ENCODE peak calls at places on chromosomes 13 and 19, in eight cellular contexts. I, W, M, L, Z, T, F and N are unnamed samples.

GRCh38 chr13:27401210-27401609 is 23.2 kb upstream of the GTF3A start:
- DNase-seq in I (no peak), W (no peak), M (no peak), L (no peak), Z (no peak), T (no peak), F (no peak), N (no peak)

GRCh38 chr13:44352202-44352601 is 21.4 kb upstream of the SERP2 start:
- DNase-seq in I (no peak), W (no peak), M (no peak), L (no peak), Z (no peak), T (no peak), F (no peak), N (no peak)

GRCh38 chr19:50300051-50300450 is 29.1 kb downstream of the KCNC3 start:
- DNase-seq in I (peak), W (no peak), M (peak), L (peak), Z (no peak), T (no peak), F (no peak), N (no peak)

GRCh38 chr13:110914293-110915056 is 394 bp downstream of the ANKRD10 start:
- DNase-seq in I (peak), W (no peak), M (peak), L (peak), Z (peak), T (no peak), F (peak), N (no peak)

GRCh38 chr19:3336680-3337523 is 29.5 kb upstream of the NFIC start:
- DNase-seq in I (no peak), W (no peak), M (peak), L (peak), Z (peak), T (no peak), F (peak), N (no peak)

GRCh38 chr13:34207334-34207733 is 389.4 kb downstream of the RFC3 start:
- DNase-seq in I (peak), W (peak), M (peak), L (peak), Z (no peak), T (peak), F (peak), N (no peak)

GRCh38 chr13:34346626-34347025 is 528.7 kb downstream of the RFC3 start:
- DNase-seq in I (no peak), W (peak), M (no peak), L (no peak), Z (no peak), T (no peak), F (no peak), N (no peak)

GRCh38 chr13:23871616-23872220 is 17.5 kb downstream of the MIPEP start:
- DNase-seq in I (no peak), W (no peak), M (peak), L (peak), Z (no peak), T (peak), F (peak), N (no peak)

GRCh38 chr19:45117167-45117594 is 24.2 kb downstream of the PPP1R37 start:
- DNase-seq in I (no peak), W (no peak), M (peak), L (peak), Z (no peak), T (no peak), F (no peak), N (peak)

GRCh38 chr13:79782541-79783216 is 301.7 kb downstream of the NDFIP2 start:
- DNase-seq in I (peak), W (no peak), M (peak), L (no peak), Z (peak), T (peak), F (peak), N (no peak)

GRCh38 chr13:110475117-110475516 is 86.4 kb downstream of the RAB20 start:
- DNase-seq in I (no peak), W (no peak), M (no peak), L (no peak), Z (no peak), T (no peak), F (no peak), N (no peak)

GRCh38 chr19:4264812-4265211 is 14.3 kb upstream of the SHD start:
- DNase-seq in I (no peak), W (no peak), M (no peak), L (no peak), Z (no peak), T (no peak), F (no peak), N (no peak)

GRCh38 chr13:52377898-52378297 is 28.1 kb downstream of the THSD1 start:
- DNase-seq in I (no peak), W (no peak), M (no peak), L (no peak), Z (no peak), T (no peak), F (no peak), N (no peak)

GRCh38 chr13:29774830-29775229 is 75.6 kb downstream of the UBL3 start:
- DNase-seq in I (no peak), W (no peak), M (no peak), L (no peak), Z (no peak), T (no peak), F (no peak), N (no peak)

GRCh38 chr19:33683881-33684549 is 62.3 kb downstream of the CHST8 start:
- DNase-seq in I (peak), W (no peak), M (peak), L (peak), Z (no peak), T (no peak), F (peak), N (no peak)

GRCh38 chr19:17243340-17243853 is 2.3 kb downstream of the NR2F6 start:
- DNase-seq in I (no peak), W (no peak), M (no peak), L (no peak), Z (no peak), T (no peak), F (no peak), N (no peak)

GRCh38 chr13:45113809-45114208 is 6.5 kb upstream of the GTF2F2 start:
- DNase-seq in I (no peak), W (no peak), M (no peak), L (no peak), Z (no peak), T (no peak), F (no peak), N (no peak)

GRCh38 chr19:4968462-4969291 is at the start of gene KDM4B:
- DNase-seq in I (peak), W (peak), M (peak), L (peak), Z (peak), T (peak), F (peak), N (peak)

GRCh38 chr19:52896431-52897148 is 845 bp downstream of the ZNF320 start:
- DNase-seq in I (peak), W (no peak), M (peak), L (peak), Z (peak), T (no peak), F (peak), N (no peak)

DNA sequence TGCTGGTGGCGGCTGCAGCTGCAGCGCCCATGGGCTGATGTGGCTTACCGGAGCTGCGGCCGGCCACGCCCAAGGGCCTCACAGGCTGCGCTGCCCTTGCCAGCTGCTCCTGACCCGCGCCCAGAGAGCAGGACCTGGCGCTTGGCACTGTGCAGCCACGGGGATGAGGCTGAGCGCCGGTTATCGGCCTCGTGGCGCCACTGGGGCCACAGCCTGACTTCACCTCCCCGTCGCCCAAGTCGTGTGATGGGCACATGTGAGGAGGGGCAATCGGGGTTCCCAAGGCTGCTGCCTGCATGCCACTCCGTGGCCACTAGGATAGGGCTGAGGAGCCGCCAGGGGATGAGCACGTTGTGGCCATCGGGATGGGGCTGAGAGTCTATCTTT is 77.2 kb upstream of the PABPC3 start:
- DNase-seq in I (no peak), W (no peak), M (no peak), L (no peak), Z (no peak), T (no peak), F (no peak), N (no peak)
- H3K4me3 ChIP-seq in I (no peak), W (no peak), M (no peak), L (no peak), Z (peak), T (peak), F (no peak), N (peak)

DNA sequence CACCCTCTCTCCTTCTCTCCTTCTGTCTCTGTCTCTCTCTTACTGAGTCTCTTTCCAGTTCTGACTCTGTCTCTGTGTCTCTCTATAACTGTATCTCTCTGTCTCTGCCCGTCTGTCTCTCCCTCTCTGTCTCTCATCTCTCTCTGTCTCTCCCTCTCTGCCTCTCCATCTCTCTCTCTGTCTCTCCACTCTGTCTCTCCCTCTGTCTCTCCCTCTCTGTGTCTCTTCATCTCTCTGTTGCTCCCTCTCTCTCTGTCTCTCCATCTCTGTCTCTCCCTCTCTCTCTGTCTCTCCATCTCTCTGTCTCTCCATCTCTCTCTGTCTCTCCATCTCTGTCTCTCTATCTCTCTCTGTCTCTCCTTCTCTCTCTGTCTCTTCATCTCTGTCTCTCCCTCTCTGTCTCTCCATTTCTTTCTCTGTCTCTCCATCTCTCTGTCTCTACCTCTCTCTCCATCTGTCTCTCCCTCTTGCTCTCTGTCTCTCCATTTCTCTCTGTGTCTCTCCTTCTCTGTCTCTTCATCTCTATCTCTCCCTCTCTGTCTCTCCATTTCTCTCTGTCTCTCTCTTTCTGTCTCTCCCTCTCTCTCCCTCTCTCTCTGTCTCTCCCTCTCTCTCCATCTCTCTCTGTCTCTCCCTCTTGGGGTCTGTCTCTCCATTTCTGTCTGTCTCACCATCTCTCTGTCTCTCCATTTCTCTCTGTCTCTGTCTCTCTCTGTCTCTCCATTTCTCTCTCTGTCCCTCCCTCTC is 3.3 kb upstream of the MEIS3 start:
- DNase-seq in I (no peak), W (no peak), M (no peak), L (no peak), Z (no peak), T (no peak), F (no peak), N (no peak)
- TF ChIP-seq CTCF in I (no peak), W (no peak), M (no peak), L (no peak), Z (no peak), T (no peak), F (no peak), N (no peak)

GRCh38 chr19:13051581-13052165 is 51.0 kb downstream of the LYL1 start:
- DNase-seq in I (no peak), W (no peak), M (peak), L (no peak), Z (peak), T (no peak), F (peak), N (no peak)

GRCh38 chr19:13053238-13053637 is 49.4 kb downstream of the LYL1 start:
- DNase-seq in I (no peak), W (no peak), M (no peak), L (peak), Z (no peak), T (no peak), F (no peak), N (no peak)

GRCh38 chr19:13054605-13055212 is 47.9 kb downstream of the LYL1 start:
- DNase-seq in I (no peak), W (no peak), M (no peak), L (no peak), Z (no peak), T (no peak), F (no peak), N (no peak)

GRCh38 chr19:13053761-13054604 is 48.7 kb downstream of the LYL1 start:
- DNase-seq in I (peak), W (peak), M (peak), L (peak), Z (peak), T (peak), F (peak), N (no peak)

GRCh38 chr19:13052447-13053232 is 50.0 kb downstream of the LYL1 start:
- DNase-seq in I (no peak), W (no peak), M (no peak), L (no peak), Z (no peak), T (no peak), F (no peak), N (no peak)
- H3K4me3 ChIP-seq in I (no peak), W (no peak), M (no peak), L (no peak), Z (no peak), T (no peak), F (no peak), N (no peak)

DNA sequence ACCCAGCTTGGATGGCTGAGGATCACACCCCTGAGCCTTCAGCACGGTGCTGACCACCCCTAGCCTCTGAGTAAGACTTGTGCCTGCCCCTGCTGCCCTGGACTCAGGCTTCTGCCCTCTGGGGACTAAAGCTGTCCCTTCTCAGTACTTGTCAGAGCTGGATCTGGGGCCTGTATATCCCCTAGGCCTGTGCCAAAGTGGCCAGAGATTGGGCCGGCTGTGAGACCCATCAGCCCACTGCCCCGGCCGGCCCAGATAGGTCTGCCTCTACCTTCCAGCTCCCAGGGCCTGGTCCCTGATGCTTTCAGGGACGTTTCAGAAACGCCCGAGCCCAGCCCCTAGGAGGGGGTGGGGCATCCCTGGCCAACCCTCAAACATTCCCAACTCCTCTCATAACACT is 137.8 kb downstream of the ZDHHC20 start:
- DNase-seq in I (no peak), W (no peak), M (no peak), L (no peak), Z (no peak), T (no peak), F (no peak), N (no peak)
- TF ChIP-seq CTCF in I (no peak), W (no peak), M (no peak), L (no peak), Z (no peak), T (no peak), F (no peak), N (no peak)

GRCh38 chr19:10895920-10896319 is 24.6 kb downstream of the CARM1 start:
- DNase-seq in I (no peak), W (no peak), M (no peak), L (no peak), Z (no peak), T (no peak), F (no peak), N (no peak)

GRCh38 chr19:10894911-10895213 is 23.5 kb downstream of the CARM1 start:
- DNase-seq in I (no peak), W (no peak), M (no peak), L (no peak), Z (no peak), T (no peak), F (no peak), N (no peak)

GRCh38 chr19:10898633-10899032 is 27.3 kb downstream of the CARM1 start:
- DNase-seq in I (no peak), W (no peak), M (no peak), L (no peak), Z (no peak), T (no peak), F (no peak), N (no peak)

GRCh38 chr19:10895363-10895762 is 24.0 kb downstream of the CARM1 start:
- DNase-seq in I (no peak), W (no peak), M (no peak), L (no peak), Z (no peak), T (no peak), F (no peak), N (no peak)

DNA sequence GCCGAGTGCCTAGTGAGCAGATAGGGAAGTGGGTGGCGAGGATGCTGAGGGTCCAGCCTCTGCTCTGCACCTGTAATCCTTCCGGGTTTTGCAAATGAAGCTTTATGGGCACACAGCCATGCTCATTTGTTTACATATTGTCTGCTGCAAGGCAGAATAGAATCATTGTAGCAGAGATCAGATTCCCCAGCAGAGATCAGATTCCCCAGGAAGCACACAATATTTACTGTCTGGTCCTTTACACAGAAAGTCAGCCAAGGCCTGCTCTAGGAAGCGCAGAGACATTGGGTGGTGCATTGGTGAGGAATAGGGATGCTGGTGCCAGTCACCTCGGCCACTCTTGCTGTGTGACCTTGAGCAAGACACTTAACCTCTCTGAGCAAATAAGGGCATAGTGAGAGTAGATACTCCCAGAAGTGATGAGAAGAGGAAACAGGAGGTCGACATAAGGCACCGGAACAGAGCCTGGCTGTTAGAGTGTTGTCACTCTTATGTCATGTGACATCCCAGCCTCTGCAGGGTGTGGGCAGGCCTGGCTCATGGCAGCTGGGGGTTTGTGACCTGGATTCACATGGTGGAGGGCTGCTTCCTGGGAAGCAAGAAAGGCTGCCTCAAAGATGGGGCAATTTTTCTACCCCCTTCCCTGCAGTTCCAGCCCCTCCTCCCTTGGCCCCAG is 25.6 kb downstream of the CARM1 start:
- DNase-seq in I (no peak), W (no peak), M (peak), L (no peak), Z (no peak), T (no peak), F (no peak), N (no peak)
- H3K4me3 ChIP-seq in I (no peak), W (no peak), M (no peak), L (no peak), Z (no peak), T (no peak), F (no peak), N (no peak)

GRCh38 chr19:594265-594870 is 4.7 kb downstream of the HCN2 start:
- DNase-seq in I (no peak), W (no peak), M (no peak), L (no peak), Z (no peak), T (no peak), F (no peak), N (no peak)
- TF ChIP-seq CTCF in I (no peak), W (no peak), M (no peak), L (no peak), Z (no peak), T (no peak), F (no peak), N (no peak)

GRCh38 chr19:46785980-46786235 is 2.5 kb downstream of the SLC1A5 start:
- DNase-seq in I (no peak), W (no peak), M (no peak), L (no peak), Z (no peak), T (no peak), F (no peak), N (no peak)

GRCh38 chr19:46782355-46783019 is 5.9 kb downstream of the SLC1A5 start:
- DNase-seq in I (no peak), W (no peak), M (no peak), L (no peak), Z (no peak), T (no peak), F (no peak), N (no peak)

GRCh38 chr19:46785054-46785979 is 3.1 kb downstream of the SLC1A5 start:
- DNase-seq in I (no peak), W (no peak), M (peak), L (peak), Z (no peak), T (no peak), F (no peak), N (no peak)

GRCh38 chr19:46783670-46784069 is 4.7 kb downstream of the SLC1A5 start:
- DNase-seq in I (no peak), W (no peak), M (no peak), L (no peak), Z (no peak), T (no peak), F (no peak), N (no peak)

DNA sequence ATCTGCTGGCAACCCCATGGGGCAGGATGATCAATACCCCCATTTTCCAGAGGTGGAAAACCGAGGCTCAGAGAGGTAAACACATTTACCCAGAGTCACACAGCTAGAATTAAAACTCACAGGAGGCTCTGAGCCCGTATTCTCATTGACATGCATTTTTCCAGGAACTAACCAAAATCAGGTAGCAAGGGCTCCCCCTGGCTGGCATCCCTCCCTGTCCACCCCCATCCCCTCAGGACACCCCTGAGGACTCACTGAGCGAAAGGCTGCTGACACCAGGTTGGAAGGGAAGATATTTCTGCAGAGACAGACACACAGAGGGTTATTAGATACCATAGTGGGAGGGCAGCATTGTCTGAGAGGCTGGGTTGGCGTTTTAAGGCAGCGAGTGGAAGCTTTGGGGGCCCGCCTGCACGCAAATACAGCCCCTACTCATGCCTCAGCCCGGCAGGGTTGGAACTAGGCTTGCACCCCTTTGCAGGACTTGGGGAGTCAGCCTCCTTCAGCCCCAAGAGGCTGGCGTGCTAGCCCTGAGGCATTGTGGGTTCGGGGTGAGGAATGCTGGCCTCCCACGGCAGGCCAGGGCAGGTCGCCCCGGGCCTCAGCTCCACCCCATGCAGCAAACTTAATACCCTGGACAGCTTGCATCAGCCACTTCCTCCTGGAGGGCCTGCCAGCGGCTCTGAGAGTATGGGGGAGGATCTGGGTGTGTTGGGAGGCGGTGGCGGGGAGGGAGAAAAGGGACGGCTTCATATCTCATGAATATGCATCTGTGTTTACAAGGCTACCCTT is 3.9 kb downstream of the SLC1A5 start:
- DNase-seq in I (peak), W (peak), M (peak), L (peak), Z (peak), T (no peak), F (peak), N (peak)
- H3K4me3 ChIP-seq in I (peak), W (peak), M (peak), L (peak), Z (peak), T (peak), F (peak), N (peak)